ENCODE peak calls at places on chromosomes 16 and 17, in six cellular contexts. D, F, U, T, R and N are unnamed samples.
A peak's percentile ranks its signal among the peaks of the same experiment; 100 is the strongest.

GRCh38 chr17:45668316-45668715 is 115.8 kb upstream of the CRHR1 start:
- DNase-seq in R (no peak), U (no peak), D (no peak), T (no peak), F (no peak), N (no peak)

GRCh38 chr16:51651061-51651466 is 500.0 kb upstream of the SALL1 start:
- DNase-seq in U (no peak), R (no peak), T (no peak), F (no peak), D (no peak), N (no peak)

GRCh38 chr17:8859029-8859803 is 8.3 kb downstream of the PIK3R6 start:
- DNase-seq in D (no peak), R (peak; percentile 80), T (no peak), U (no peak), F (no peak), N (no peak)

GRCh38 chr17:71325886-71326285 is 794.9 kb upstream of the SOX9 start:
- DNase-seq in F (no peak), D (no peak), U (no peak), T (no peak), R (no peak), N (no peak)

GRCh38 chr17:34542700-34543336 is 36.6 kb upstream of the TMEM132E start:
- DNase-seq in D (peak; percentile 5), U (peak; percentile 74), T (no peak), R (no peak), F (no peak), N (no peak)

GRCh38 chr16:30184430-30185140 is 1.2 kb downstream of the CORO1A start:
- DNase-seq in U (peak; percentile 79), D (no peak), R (peak; percentile 25), T (peak; percentile 42), F (peak; percentile 17), N (no peak)

GRCh38 chr17:45451131-45451530 is 18.5 kb upstream of the ARHGAP27 start:
- DNase-seq in U (peak; percentile 63), D (no peak), T (no peak), R (no peak), F (no peak), N (no peak)

GRCh38 chr17:18323007-18323406 is 7.9 kb downstream of the SMCR8 start:
- DNase-seq in T (no peak), R (peak; percentile 9), F (no peak), U (peak; percentile 70), D (no peak), N (peak; percentile 8)

GRCh38 chr17:1707107-1707506 is 3.1 kb downstream of the TLCD2 start:
- DNase-seq in U (no peak), D (no peak), R (no peak), F (no peak), T (no peak), N (no peak)

GRCh38 chr16:46763147-46763546 is 15.0 kb upstream of the MYLK3 start:
- DNase-seq in F (no peak), R (peak; percentile 42), U (no peak), D (no peak), T (no peak), N (peak; percentile 11)

GRCh38 chr16:10751291-10751697 is 7.7 kb downstream of the NUBP1 start:
- DNase-seq in D (no peak), F (no peak), U (no peak), R (no peak), T (no peak), N (no peak)

GRCh38 chr16:546909-547770 is 13.1 kb upstream of the PRR35 start:
- DNase-seq in D (no peak), R (peak; percentile 37), U (no peak), F (peak; percentile 45), T (peak; percentile 90), N (no peak)

GRCh38 chr16:87864331-87864989 is 4.8 kb downstream of the SLC7A5 start:
- DNase-seq in D (no peak), R (no peak), U (peak; percentile 37), F (no peak), T (no peak), N (no peak)
- H3K4me3 ChIP-seq in D (no peak overlapping the region), R (peak overlapping the region; percentile 13), U (peak overlapping the region; percentile 52), F (no peak overlapping the region), T (no peak overlapping the region), N (peak overlapping the region; percentile 77)

DNA sequence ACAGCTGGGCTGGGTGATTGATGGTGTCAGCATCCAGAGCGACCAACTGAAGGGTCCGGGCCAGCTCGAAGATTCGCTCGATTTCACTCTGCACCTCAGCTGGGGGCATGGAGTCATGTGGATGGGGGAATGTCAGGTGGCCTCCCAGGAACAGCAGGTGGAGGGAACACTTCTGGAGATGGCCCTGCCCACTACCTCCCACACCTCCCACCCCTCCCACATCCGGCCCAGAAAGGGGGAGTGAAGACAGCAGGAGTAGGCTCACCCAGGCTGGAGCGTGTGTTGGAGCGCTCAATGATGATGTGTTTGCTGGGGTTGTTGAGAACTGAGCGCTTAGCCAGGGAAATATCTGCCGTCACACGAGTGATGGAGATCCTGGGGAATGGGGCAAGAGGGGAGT is 13.7 kb downstream of the CACNB1 start:
- DNase-seq in T (no peak), R (no peak), U (no peak), F (no peak), D (no peak), N (no peak)
- H3K36me3 ChIP-seq in T (no peaks in the 10 kb centered on the region), R (peaks cover 26% of the 10 kb centered on the region), U (peaks cover 23% of the 10 kb centered on the region), F (peaks cover 89% of the 10 kb centered on the region), D (no peaks in the 10 kb centered on the region), N (peaks cover 32% of the 10 kb centered on the region)

GRCh38 chr17:82224666-82225065 is 4.2 kb upstream of the SLC16A3 start:
- DNase-seq in T (no peak), R (no peak), D (no peak), F (no peak), U (no peak), N (no peak)
- H3K9me3 ChIP-seq in T (no peaks in the 10 kb centered on the region), R (no peaks in the 10 kb centered on the region), D (no peaks in the 10 kb centered on the region), F (no peaks in the 10 kb centered on the region), U (no peaks in the 10 kb centered on the region), N (no peaks in the 10 kb centered on the region)

GRCh38 chr16:75496546-75496945 is 1.3 kb upstream of the CHST6 start:
- DNase-seq in T (no peak), F (no peak), U (no peak), D (no peak), R (no peak), N (no peak)

GRCh38 chr16:75497558-75497957 is 2.3 kb upstream of the CHST6 start:
- DNase-seq in R (no peak), U (no peak), D (no peak), F (no peak), T (no peak), N (peak; percentile 11)

GRCh38 chr16:75494184-75494583 is 1.1 kb downstream of the CHST6 start:
- DNase-seq in F (no peak), U (no peak), R (no peak), T (no peak), D (no peak), N (no peak)

GRCh38 chr16:75491876-75492275 is 3.4 kb downstream of the CHST6 start:
- DNase-seq in F (no peak), T (no peak), R (peak; percentile 36), U (peak; percentile 50), D (peak; percentile 88), N (peak; percentile 18)

GRCh38 chr16:75494696-75495601 is at the start of gene CHST6:
- DNase-seq in F (no peak), U (no peak), R (peak; percentile 45), T (peak; percentile 56), D (peak; percentile 65), N (no peak)
- H3K4me3 ChIP-seq in F (peak within 1 kb of the TSS; percentile 57), U (no peak within 1 kb of the TSS), R (peak within 1 kb of the TSS; percentile 59), T (no peak within 1 kb of the TSS), D (peak within 1 kb of the TSS; percentile 63), N (no peak within 1 kb of the TSS)

GRCh38 chr17:43745541-43745940 is 13.1 kb downstream of the SOST start:
- DNase-seq in D (no peak), R (no peak), U (no peak), F (peak; percentile 37), T (no peak), N (no peak)
- H3K36me3 ChIP-seq in D (no peaks in the 10 kb centered on the region), R (no peaks in the 10 kb centered on the region), U (no peaks in the 10 kb centered on the region), F (no peaks in the 10 kb centered on the region), T (no peaks in the 10 kb centered on the region), N (no peaks in the 10 kb centered on the region)

GRCh38 chr17:27076814-27077213 is 217.1 kb upstream of the WSB1 start:
- DNase-seq in U (no peak), D (no peak), F (no peak), T (no peak), R (no peak), N (no peak)

GRCh38 chr17:27078296-27078695 is 215.6 kb upstream of the WSB1 start:
- DNase-seq in U (no peak), F (no peak), T (no peak), D (no peak), R (no peak), N (no peak)

GRCh38 chr17:27082023-27082774 is 211.7 kb upstream of the WSB1 start:
- DNase-seq in U (no peak), F (no peak), D (no peak), R (no peak), T (no peak), N (no peak)

GRCh38 chr17:27081002-27081638 is 212.8 kb upstream of the WSB1 start:
- DNase-seq in F (no peak), T (no peak), U (no peak), D (no peak), R (no peak), N (no peak)

GRCh38 chr17:27079660-27080059 is 214.3 kb upstream of the WSB1 start:
- DNase-seq in R (no peak), F (no peak), U (no peak), T (no peak), D (no peak), N (no peak)
- H3K9me3 ChIP-seq in R (peaks cover 2% of the 10 kb centered on the region), F (no peaks in the 10 kb centered on the region), U (no peaks in the 10 kb centered on the region), T (peaks cover 8% of the 10 kb centered on the region), D (no peaks in the 10 kb centered on the region), N (no peaks in the 10 kb centered on the region)

GRCh38 chr17:36148559-36149295 is 27.7 kb downstream of the TBC1D3B start:
- DNase-seq in D (peak; percentile 41), U (peak; percentile 94), F (peak; percentile 80), R (peak; percentile 24), T (peak; percentile 83), N (peak; percentile 47)
- H3K4me3 ChIP-seq in D (no peak overlapping the region), U (no peak overlapping the region), F (peak overlapping the region; percentile 21), R (no peak overlapping the region), T (no peak overlapping the region), N (no peak overlapping the region)

DNA sequence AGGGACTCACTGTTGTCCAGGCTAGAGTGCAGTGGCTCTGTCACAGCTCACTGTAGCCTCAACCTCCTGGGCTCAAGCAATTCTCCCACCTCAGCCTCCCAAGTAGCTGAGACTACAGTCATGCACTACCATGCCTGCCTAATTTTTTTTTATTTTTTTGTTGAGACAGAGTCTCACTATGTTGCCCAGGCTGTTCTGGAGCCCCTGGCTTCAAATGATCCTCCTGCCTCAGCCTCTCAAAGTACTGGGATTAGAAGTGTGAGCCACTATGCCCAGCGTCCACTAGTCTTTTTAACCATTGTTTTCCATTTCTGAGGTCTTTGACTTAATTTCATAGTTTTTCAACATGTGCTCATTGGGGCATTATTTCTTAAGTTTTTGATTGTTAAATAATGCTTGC is 13.5 kb downstream of the NSRP1 start:
- DNase-seq in R (no peak), D (no peak), T (no peak), U (no peak), F (no peak), N (no peak)
- H3K36me3 ChIP-seq in R (peaks cover 24% of the 10 kb centered on the region), D (peaks cover 24% of the 10 kb centered on the region), T (no peaks in the 10 kb centered on the region), U (peaks cover 58% of the 10 kb centered on the region), F (peaks cover 2% of the 10 kb centered on the region), N (peaks cover 85% of the 10 kb centered on the region)